ENCODE peak calls at places on chromosomes 12 and 14, in seven cellular contexts. One of them, this sample, is unnamed.

GRCh38 chr12:69019082-69019481 is 86.1 kb upstream of the CPM start:
- DNase-seq in left ventricle myocardium inferior: no peak
- DNase-seq in AG04450: no peak
- DNase-seq in CD8-positive, alpha-beta memory T cell: no peak
- DNase-seq in upper lobe of right lung: no peak
- DNase-seq in tibial nerve: no peak
- DNase-seq in Panc1: no peak
- DNase-seq in this sample: no peak

GRCh38 chr12:64666054-64666914 is 56.0 kb downstream of the RASSF3 start:
- DNase-seq in CD8-positive, alpha-beta memory T cell: no peak
- DNase-seq in Panc1: no peak
- DNase-seq in AG04450: no peak
- DNase-seq in left ventricle myocardium inferior: no peak
- DNase-seq in tibial nerve: no peak
- DNase-seq in upper lobe of right lung: no peak
- DNase-seq in this sample: no peak

GRCh38 chr12:109880049-109880931 is at the start of gene GLTP:
- DNase-seq in Panc1: no peak
- DNase-seq in left ventricle myocardium inferior: peak; percentile 87
- DNase-seq in AG04450: no peak
- DNase-seq in tibial nerve: peak; percentile 73
- DNase-seq in CD8-positive, alpha-beta memory T cell: peak; percentile 94
- DNase-seq in upper lobe of right lung: peak; percentile 94
- DNase-seq in this sample: peak; percentile 97

GRCh38 chr12:86174188-86174587 is 82.0 kb downstream of the MGAT4C start:
- DNase-seq in AG04450: no peak
- DNase-seq in Panc1: no peak
- DNase-seq in CD8-positive, alpha-beta memory T cell: no peak
- DNase-seq in left ventricle myocardium inferior: no peak
- DNase-seq in upper lobe of right lung: no peak
- DNase-seq in tibial nerve: no peak
- DNase-seq in this sample: no peak

GRCh38 chr14:100159865-100160533 is 554 bp upstream of the DEGS2 start:
- DNase-seq in left ventricle myocardium inferior: no peak
- DNase-seq in Panc1: no peak
- DNase-seq in CD8-positive, alpha-beta memory T cell: no peak
- DNase-seq in tibial nerve: no peak
- DNase-seq in upper lobe of right lung: no peak
- DNase-seq in AG04450: no peak
- DNase-seq in this sample: no peak

GRCh38 chr12:111462134-111462821 is 56.6 kb downstream of the SH2B3 start:
- DNase-seq in tibial nerve: no peak
- DNase-seq in upper lobe of right lung: no peak
- DNase-seq in Panc1: no peak
- DNase-seq in AG04450: peak; percentile 72
- DNase-seq in left ventricle myocardium inferior: no peak
- DNase-seq in CD8-positive, alpha-beta memory T cell: no peak
- DNase-seq in this sample: no peak

GRCh38 chr14:34137001-34137400 is 186.1 kb upstream of the EGLN3 start:
- DNase-seq in AG04450: no peak
- DNase-seq in Panc1: no peak
- DNase-seq in CD8-positive, alpha-beta memory T cell: no peak
- DNase-seq in left ventricle myocardium inferior: no peak
- DNase-seq in tibial nerve: peak; percentile 37
- DNase-seq in upper lobe of right lung: no peak
- DNase-seq in this sample: no peak

GRCh38 chr12:27180862-27181261 is 63.2 kb upstream of the STK38L start:
- DNase-seq in AG04450: no peak
- DNase-seq in upper lobe of right lung: no peak
- DNase-seq in CD8-positive, alpha-beta memory T cell: no peak
- DNase-seq in left ventricle myocardium inferior: no peak
- DNase-seq in tibial nerve: no peak
- DNase-seq in Panc1: no peak
- DNase-seq in this sample: no peak

GRCh38 chr12:69341328-69341727 is 6.9 kb upstream of the LYZ start:
- DNase-seq in tibial nerve: no peak
- DNase-seq in AG04450: no peak
- DNase-seq in Panc1: no peak
- DNase-seq in left ventricle myocardium inferior: no peak
- DNase-seq in upper lobe of right lung: no peak
- DNase-seq in CD8-positive, alpha-beta memory T cell: no peak
- DNase-seq in this sample: no peak

GRCh38 chr14:90060965-90061848 is 587 bp upstream of the KCNK13 start:
- DNase-seq in tibial nerve: no peak
- DNase-seq in AG04450: no peak
- DNase-seq in CD8-positive, alpha-beta memory T cell: no peak
- DNase-seq in left ventricle myocardium inferior: no peak
- DNase-seq in upper lobe of right lung: no peak
- DNase-seq in Panc1: no peak
- DNase-seq in this sample: no peak

GRCh38 chr12:6215120-6215807 is 15.1 kb downstream of the CD9 start:
- DNase-seq in Panc1: no peak
- DNase-seq in AG04450: no peak
- DNase-seq in CD8-positive, alpha-beta memory T cell: no peak
- DNase-seq in left ventricle myocardium inferior: no peak
- DNase-seq in tibial nerve: no peak
- DNase-seq in upper lobe of right lung: no peak
- DNase-seq in this sample: no peak

GRCh38 chr12:23474438-23475000 is 475.0 kb downstream of the SOX5 start:
- DNase-seq in Panc1: no peak
- DNase-seq in tibial nerve: no peak
- DNase-seq in CD8-positive, alpha-beta memory T cell: no peak
- DNase-seq in left ventricle myocardium inferior: no peak
- DNase-seq in upper lobe of right lung: no peak
- DNase-seq in AG04450: no peak
- DNase-seq in this sample: no peak

GRCh38 chr14:64816221-64816783 is 63.4 kb downstream of the SPTB start:
- DNase-seq in Panc1: no peak
- DNase-seq in tibial nerve: no peak
- DNase-seq in CD8-positive, alpha-beta memory T cell: no peak
- DNase-seq in AG04450: no peak
- DNase-seq in upper lobe of right lung: no peak
- DNase-seq in left ventricle myocardium inferior: no peak
- DNase-seq in this sample: no peak

GRCh38 chr12:3200032-3200617 is 122.9 kb downstream of the TSPAN9 start:
- DNase-seq in AG04450: no peak
- DNase-seq in Panc1: no peak
- DNase-seq in upper lobe of right lung: peak; percentile 72
- DNase-seq in tibial nerve: no peak
- DNase-seq in left ventricle myocardium inferior: peak; percentile 63
- DNase-seq in CD8-positive, alpha-beta memory T cell: no peak
- DNase-seq in this sample: no peak

GRCh38 chr12:59182191-59182590 is 261.9 kb upstream of the LRIG3 start:
- DNase-seq in upper lobe of right lung: no peak
- DNase-seq in AG04450: no peak
- DNase-seq in Panc1: no peak
- DNase-seq in left ventricle myocardium inferior: no peak
- DNase-seq in tibial nerve: no peak
- DNase-seq in CD8-positive, alpha-beta memory T cell: no peak
- DNase-seq in this sample: no peak

GRCh38 chr14:36293824-36294223 is 26.6 kb downstream of the MBIP start:
- DNase-seq in left ventricle myocardium inferior: no peak
- DNase-seq in upper lobe of right lung: no peak
- DNase-seq in CD8-positive, alpha-beta memory T cell: no peak
- DNase-seq in AG04450: no peak
- DNase-seq in Panc1: no peak
- DNase-seq in tibial nerve: no peak
- DNase-seq in this sample: no peak

GRCh38 chr12:77190022-77190421 is 124.7 kb upstream of the E2F7 start:
- DNase-seq in upper lobe of right lung: no peak
- DNase-seq in tibial nerve: no peak
- DNase-seq in left ventricle myocardium inferior: no peak
- DNase-seq in CD8-positive, alpha-beta memory T cell: no peak
- DNase-seq in AG04450: peak; percentile 73
- DNase-seq in Panc1: no peak
- DNase-seq in this sample: no peak

GRCh38 chr12:100995771-100996170 is 201.2 kb downstream of the ANO4 start:
- DNase-seq in CD8-positive, alpha-beta memory T cell: no peak
- DNase-seq in Panc1: no peak
- DNase-seq in left ventricle myocardium inferior: no peak
- DNase-seq in upper lobe of right lung: no peak
- DNase-seq in AG04450: no peak
- DNase-seq in tibial nerve: no peak
- DNase-seq in this sample: no peak

GRCh38 chr12:85575115-85576096 is 260.8 kb downstream of the RASSF9 start:
- DNase-seq in tibial nerve: peak; percentile 28
- DNase-seq in upper lobe of right lung: no peak
- DNase-seq in AG04450: peak; percentile 30
- DNase-seq in Panc1: peak; percentile 25
- DNase-seq in left ventricle myocardium inferior: peak; percentile 28
- DNase-seq in CD8-positive, alpha-beta memory T cell: no peak
- DNase-seq in this sample: no peak

GRCh38 chr14:76584271-76584702 is 177.0 kb upstream of the VASH1 start:
- DNase-seq in Panc1: no peak
- DNase-seq in tibial nerve: no peak
- DNase-seq in upper lobe of right lung: no peak
- DNase-seq in CD8-positive, alpha-beta memory T cell: no peak
- DNase-seq in AG04450: no peak
- DNase-seq in left ventricle myocardium inferior: no peak
- DNase-seq in this sample: no peak

GRCh38 chr12:82651489-82651888 is 35.2 kb upstream of the TMTC2 start:
- DNase-seq in upper lobe of right lung: no peak
- DNase-seq in CD8-positive, alpha-beta memory T cell: no peak
- DNase-seq in Panc1: no peak
- DNase-seq in left ventricle myocardium inferior: no peak
- DNase-seq in tibial nerve: no peak
- DNase-seq in AG04450: no peak
- DNase-seq in this sample: no peak

GRCh38 chr12:14921218-14921617 is 17.1 kb downstream of the ERP27 start:
- DNase-seq in Panc1: no peak
- DNase-seq in CD8-positive, alpha-beta memory T cell: no peak
- DNase-seq in upper lobe of right lung: no peak
- DNase-seq in left ventricle myocardium inferior: no peak
- DNase-seq in tibial nerve: no peak
- DNase-seq in AG04450: no peak
- DNase-seq in this sample: no peak

GRCh38 chr12:106149096-106149784 is 10.5 kb upstream of the NUAK1 start:
- DNase-seq in upper lobe of right lung: no peak
- DNase-seq in CD8-positive, alpha-beta memory T cell: no peak
- DNase-seq in Panc1: no peak
- DNase-seq in tibial nerve: no peak
- DNase-seq in left ventricle myocardium inferior: no peak
- DNase-seq in AG04450: no peak
- DNase-seq in this sample: no peak

GRCh38 chr14:59277659-59278058 is 89.2 kb downstream of the DAAM1 start:
- DNase-seq in AG04450: no peak
- DNase-seq in Panc1: no peak
- DNase-seq in CD8-positive, alpha-beta memory T cell: no peak
- DNase-seq in left ventricle myocardium inferior: no peak
- DNase-seq in upper lobe of right lung: no peak
- DNase-seq in tibial nerve: no peak
- DNase-seq in this sample: no peak

GRCh38 chr12:109156586-109156985 is 40.2 kb downstream of the ACACB start:
- DNase-seq in CD8-positive, alpha-beta memory T cell: no peak
- DNase-seq in tibial nerve: no peak
- DNase-seq in AG04450: no peak
- DNase-seq in upper lobe of right lung: no peak
- DNase-seq in left ventricle myocardium inferior: no peak
- DNase-seq in Panc1: no peak
- DNase-seq in this sample: no peak

DNA sequence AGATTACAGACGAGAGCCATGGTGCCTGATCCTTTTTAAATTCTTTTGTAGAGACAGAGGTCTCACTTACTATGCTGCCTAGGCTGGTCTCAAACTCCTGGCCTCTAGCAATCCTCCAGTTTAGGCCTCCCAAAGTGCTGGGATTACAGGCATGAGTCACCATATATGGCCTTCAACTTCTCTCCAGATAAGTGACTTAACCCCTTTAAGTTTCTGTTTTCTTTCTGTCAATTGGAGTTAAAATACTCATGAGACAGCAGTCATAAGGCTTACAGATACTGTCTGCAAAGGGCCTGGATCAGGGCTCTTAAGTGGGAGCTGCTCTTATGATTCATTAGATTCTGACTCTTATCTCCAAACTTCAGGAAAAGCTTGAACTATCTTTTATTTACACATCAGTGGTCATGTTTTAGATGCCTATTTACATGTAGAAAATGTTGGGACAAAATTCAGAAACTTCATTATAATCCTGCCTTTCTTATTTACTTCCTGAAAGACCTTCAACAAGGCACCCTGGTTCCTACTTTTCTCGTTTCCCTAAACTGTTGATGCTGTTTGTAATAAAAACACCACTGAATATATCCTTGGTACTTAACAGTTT is 271.5 kb upstream of the TBX3 start:
- DNase-seq in left ventricle myocardium inferior: no peak
- DNase-seq in upper lobe of right lung: no peak
- DNase-seq in AG04450: no peak
- DNase-seq in CD8-positive, alpha-beta memory T cell: no peak
- DNase-seq in tibial nerve: no peak
- DNase-seq in Panc1: no peak
- DNase-seq in this sample: no peak
- H3K27ac ChIP-seq in left ventricle myocardium inferior: no peak overlapping the region
- H3K27ac ChIP-seq in upper lobe of right lung: no peak overlapping the region
- H3K27ac ChIP-seq in AG04450: no peak overlapping the region
- H3K27ac ChIP-seq in CD8-positive, alpha-beta memory T cell: no peak overlapping the region
- H3K27ac ChIP-seq in tibial nerve: no peak overlapping the region
- H3K27ac ChIP-seq in Panc1: no peak overlapping the region
- H3K27ac ChIP-seq in this sample: no peak overlapping the region

GRCh38 chr14:91202234-91202974 is 42.1 kb downstream of the GPR68 start:
- DNase-seq in CD8-positive, alpha-beta memory T cell: no peak
- DNase-seq in upper lobe of right lung: peak; percentile 73
- DNase-seq in AG04450: no peak
- DNase-seq in tibial nerve: no peak
- DNase-seq in Panc1: no peak
- DNase-seq in left ventricle myocardium inferior: peak; percentile 45
- DNase-seq in this sample: peak; percentile 76
- H3K27ac ChIP-seq in CD8-positive, alpha-beta memory T cell: peak overlapping the region; percentile 57
- H3K27ac ChIP-seq in upper lobe of right lung: peak overlapping the region; percentile 79
- H3K27ac ChIP-seq in AG04450: no peak overlapping the region
- H3K27ac ChIP-seq in tibial nerve: no peak overlapping the region
- H3K27ac ChIP-seq in Panc1: no peak overlapping the region
- H3K27ac ChIP-seq in left ventricle myocardium inferior: peak overlapping the region; percentile 60
- H3K27ac ChIP-seq in this sample: peak overlapping the region; percentile 82

GRCh38 chr12:50525422-50525821 is 20.6 kb downstream of the DIP2B start:
- DNase-seq in Panc1: no peak
- DNase-seq in tibial nerve: no peak
- DNase-seq in AG04450: no peak
- DNase-seq in CD8-positive, alpha-beta memory T cell: no peak
- DNase-seq in left ventricle myocardium inferior: no peak
- DNase-seq in upper lobe of right lung: no peak
- DNase-seq in this sample: no peak
- H3K27ac ChIP-seq in Panc1: no peak overlapping the region
- H3K27ac ChIP-seq in tibial nerve: no peak overlapping the region
- H3K27ac ChIP-seq in AG04450: no peak overlapping the region
- H3K27ac ChIP-seq in CD8-positive, alpha-beta memory T cell: no peak overlapping the region
- H3K27ac ChIP-seq in left ventricle myocardium inferior: no peak overlapping the region
- H3K27ac ChIP-seq in upper lobe of right lung: no peak overlapping the region
- H3K27ac ChIP-seq in this sample: no peak overlapping the region

DNA sequence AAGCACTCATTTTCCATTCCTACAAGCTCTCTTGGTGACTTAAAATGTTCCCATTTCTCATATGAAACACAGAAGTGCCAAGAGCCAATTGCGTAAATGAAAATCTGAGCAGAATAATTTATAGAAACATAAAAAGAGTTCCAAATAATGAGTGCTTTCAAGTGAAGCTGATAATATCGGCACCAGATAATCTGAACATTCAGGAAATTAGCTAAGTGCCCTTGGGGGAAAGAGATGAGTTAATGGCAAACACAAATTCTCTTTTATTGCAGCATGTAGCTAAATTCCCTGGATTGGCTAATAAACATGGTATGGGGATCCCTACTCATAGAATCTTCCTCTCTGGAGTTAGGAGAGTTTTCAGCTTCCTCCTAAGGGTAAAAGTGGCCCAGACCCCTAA is 46.7 kb downstream of the DAD1 start:
- DNase-seq in left ventricle myocardium inferior: no peak
- DNase-seq in AG04450: no peak
- DNase-seq in tibial nerve: no peak
- DNase-seq in Panc1: no peak
- DNase-seq in CD8-positive, alpha-beta memory T cell: no peak
- DNase-seq in upper lobe of right lung: no peak
- DNase-seq in this sample: no peak
- H3K27ac ChIP-seq in left ventricle myocardium inferior: no peak overlapping the region
- H3K27ac ChIP-seq in AG04450: no peak overlapping the region
- H3K27ac ChIP-seq in tibial nerve: no peak overlapping the region
- H3K27ac ChIP-seq in Panc1: no peak overlapping the region
- H3K27ac ChIP-seq in CD8-positive, alpha-beta memory T cell: peak overlapping the region; percentile 10
- H3K27ac ChIP-seq in upper lobe of right lung: no peak overlapping the region
- H3K27ac ChIP-seq in this sample: peak overlapping the region; percentile 7

This sample was measured in spleen.